ENCODE peak calls at places on chromosomes 5 and 9, in four cellular contexts. H, C, N and T are unnamed samples.

GRCh38 chr9:116499986-116500871 is 186.9 kb upstream of the TRIM32 start:
- DNase-seq in H (no peak), C (peak; percentile 81), N (no peak), T (peak; percentile 58)

GRCh38 chr9:117315236-117315635 is 99.6 kb downstream of the ASTN2 start:
- DNase-seq in H (no peak), C (no peak), N (peak; percentile 44), T (no peak)

GRCh38 chr9:27799326-27799725 is 226.0 kb upstream of the C9orf72 start:
- DNase-seq in H (no peak), C (peak; percentile 93), N (no peak), T (no peak)

GRCh38 chr5:124906339-124907097 is 160.1 kb upstream of the ZNF608 start:
- DNase-seq in H (peak; percentile 68), C (peak; percentile 45), N (peak; percentile 77), T (peak; percentile 18)

GRCh38 chr9:121292051-121292450 is 24.1 kb downstream of the GSN start:
- DNase-seq in H (no peak), C (no peak), N (no peak), T (no peak)

GRCh38 chr9:77648458-77649108 is 461 bp upstream of the GNA14 start:
- DNase-seq in H (peak; percentile 83), C (peak; percentile 26), N (peak; percentile 62), T (peak; percentile 47)

GRCh38 chr5:36874465-36874864 is 2.1 kb upstream of the NIPBL start:
- DNase-seq in H (no peak), C (no peak), N (no peak), T (no peak)

GRCh38 chr5:53877243-53877642 is 316.8 kb downstream of the NDUFS4 start:
- DNase-seq in H (no peak), C (no peak), N (no peak), T (no peak)

GRCh38 chr9:4293293-4293931 is 6.5 kb downstream of the GLIS3 start:
- DNase-seq in H (no peak), C (peak; percentile 97), N (no peak), T (no peak)

GRCh38 chr9:68955281-68955680 is 58.6 kb downstream of the PRKACG start:
- DNase-seq in H (no peak), C (no peak), N (no peak), T (no peak)

GRCh38 chr9:94919376-94920098 is 193.0 kb downstream of the AOPEP start:
- DNase-seq in H (peak; percentile 70), C (peak; percentile 90), N (no peak), T (peak; percentile 61)

GRCh38 chr9:81653240-81653639 is 36.1 kb downstream of the TLE1 start:
- DNase-seq in H (no peak), C (peak; percentile 57), N (no peak), T (peak; percentile 69)

GRCh38 chr5:41094871-41095270 is 23.7 kb upstream of the MROH2B start:
- DNase-seq in H (no peak), C (peak; percentile 22), N (no peak), T (no peak)

GRCh38 chr5:64784451-64785025 is 15.8 kb downstream of the CWC27 start:
- DNase-seq in H (peak; percentile 78), C (peak; percentile 40), N (peak; percentile 55), T (peak; percentile 52)

GRCh38 chr5:60673329-60673728 is 26.6 kb downstream of the DEPDC1B start:
- DNase-seq in H (no peak), C (no peak), N (no peak), T (no peak)

GRCh38 chr9:136095028-136095494 is at the start of gene NACC2:
- DNase-seq in H (peak; percentile 71), C (no peak), N (peak; percentile 70), T (peak; percentile 86)

GRCh38 chr5:88799976-88800375 is 83.0 kb downstream of the MEF2C start:
- DNase-seq in H (no peak), C (no peak), N (no peak), T (no peak)

GRCh38 chr5:172002840-172003512 is 3.5 kb downstream of the FBXW11 start:
- DNase-seq in H (no peak), C (no peak), N (no peak), T (no peak)

GRCh38 chr9:2872307-2872940 is 28.5 kb upstream of the PUM3 start:
- DNase-seq in H (no peak), C (peak; percentile 21), N (no peak), T (no peak)

GRCh38 chr9:84297162-84297821 is 43.3 kb downstream of the SLC28A3 start:
- DNase-seq in H (no peak), C (peak; percentile 71), N (no peak), T (no peak)

GRCh38 chr5:759781-760362 is 24.7 kb downstream of the ZDHHC11B start:
- DNase-seq in H (peak; percentile 19), C (no peak), N (peak; percentile 19), T (no peak)

GRCh38 chr5:138632900-138633489 is 57.8 kb upstream of the HSPA9 start:
- DNase-seq in H (peak; percentile 67), C (peak; percentile 64), N (peak; percentile 52), T (no peak)

GRCh38 chr5:176542135-176542595 is 5.0 kb upstream of the RNF44 start:
- DNase-seq in H (peak; percentile 44), C (no peak), N (no peak), T (no peak)
- H3K27ac ChIP-seq in H (peak overlapping the region; percentile 79), C (peak overlapping the region; percentile 59), N (peak overlapping the region; percentile 36), T (peak overlapping the region; percentile 94)

GRCh38 chr5:106454651-106455415 is 1215.9 kb downstream of the EFNA5 start:
- DNase-seq in H (no peak), C (peak; percentile 96), N (no peak), T (peak; percentile 73)
- TF ChIP-seq CTCF in H (no peak), C (peak; percentile 76), N (no peak), T (no peak)

GRCh38 chr9:105320568-105320967 is 76.1 kb downstream of the SLC44A1 start:
- DNase-seq in H (no peak), C (no peak), N (no peak), T (no peak)

GRCh38 chr9:105313238-105313637 is 68.8 kb downstream of the SLC44A1 start:
- DNase-seq in H (no peak), C (no peak), N (no peak), T (no peak)

GRCh38 chr9:105319514-105319863 is 75.0 kb downstream of the SLC44A1 start:
- DNase-seq in H (no peak), C (no peak), N (no peak), T (no peak)

GRCh38 chr9:105316703-105317102 is 72.3 kb downstream of the SLC44A1 start:
- DNase-seq in H (no peak), C (no peak), N (no peak), T (no peak)

GRCh38 chr9:105318729-105319513 is 74.5 kb downstream of the SLC44A1 start:
- DNase-seq in H (no peak), C (no peak), N (no peak), T (no peak)
- H3K27ac ChIP-seq in H (no peak overlapping the region), C (no peak overlapping the region), N (peak overlapping the region; percentile 68), T (no peak overlapping the region)

GRCh38 chr5:65802820-65803219 is 80.8 kb downstream of the NLN start:
- DNase-seq in H (no peak), C (no peak), N (no peak), T (no peak)

GRCh38 chr5:65801332-65801731 is 79.3 kb downstream of the NLN start:
- DNase-seq in H (no peak), C (peak; percentile 72), N (no peak), T (no peak)

GRCh38 chr5:65800775-65801174 is 78.8 kb downstream of the NLN start:
- DNase-seq in H (no peak), C (no peak), N (no peak), T (no peak)

GRCh38 chr5:65803699-65804426 is 81.9 kb downstream of the NLN start:
- DNase-seq in H (no peak), C (no peak), N (no peak), T (no peak)

DNA sequence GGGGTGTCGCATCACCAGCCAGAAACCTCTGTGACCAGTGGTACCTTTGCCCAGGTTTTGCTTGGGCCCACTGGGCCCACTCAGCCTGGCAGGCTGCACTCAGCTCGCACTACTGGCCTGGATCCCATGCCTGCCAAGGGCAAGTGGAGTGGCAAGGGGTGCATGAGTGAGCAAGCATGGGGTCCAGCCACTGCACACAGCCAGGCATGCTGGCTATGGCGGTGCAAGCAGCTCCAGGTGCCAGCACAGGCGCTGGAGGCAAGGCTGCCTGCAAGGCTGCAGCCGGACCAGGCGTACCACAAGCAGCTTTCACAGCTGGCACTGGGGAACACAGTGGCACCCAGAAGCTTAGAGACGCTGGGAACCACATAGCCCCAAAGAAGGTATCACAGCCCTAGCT is 80.1 kb downstream of the NLN start:
- DNase-seq in H (no peak), C (no peak), N (no peak), T (no peak)
- TF ChIP-seq CTCF in H (no peak), C (no peak), N (no peak), T (no peak)

GRCh38 chr5:135360278-135361274 is 38.5 kb downstream of the MACROH2A1 start:
- DNase-seq in H (no peak), C (no peak), N (no peak), T (no peak)
- H3K27ac ChIP-seq in H (no peak overlapping the region), C (no peak overlapping the region), N (no peak overlapping the region), T (peak overlapping the region; percentile 16)